ENCODE peak calls at places on chromosomes 6 and 20, in six cellular contexts. H, S, A, Z, P and Q are unnamed samples. For H3K27me3, the result is how much of the 10 kb centered on the place peaks cover.

GRCh38 chr6:134420638-134421181 is 102.8 kb upstream of the SGK1 start:
- DNase-seq in H (no peak), S (no peak), A (peak), Z (no peak), P (peak), Q (no peak)

GRCh38 chr6:69699655-69700054 is 97.2 kb downstream of the LMBRD1 start:
- DNase-seq in H (no peak), S (no peak), A (no peak), Z (no peak), P (no peak), Q (no peak)

GRCh38 chr20:19802492-19803158 is 44.6 kb downstream of the RIN2 start:
- DNase-seq in H (no peak), S (no peak), A (no peak), Z (no peak), P (peak), Q (no peak)

GRCh38 chr6:96016781-96017180 is 1.0 kb downstream of the FUT9 start:
- DNase-seq in H (no peak), S (no peak), A (no peak), Z (no peak), P (no peak), Q (no peak)

GRCh38 chr6:169536446-169537170 is 165.2 kb downstream of the WDR27 start:
- DNase-seq in H (no peak), S (no peak), A (peak), Z (no peak), P (peak), Q (no peak)

GRCh38 chr6:30556714-30556963 is 350 bp upstream of the GNL1 start:
- DNase-seq in H (peak), S (no peak), A (no peak), Z (peak), P (peak), Q (peak)

GRCh38 chr6:137744877-137745276 is 122.2 kb upstream of the TNFAIP3 start:
- DNase-seq in H (no peak), S (no peak), A (no peak), Z (no peak), P (no peak), Q (no peak)

GRCh38 chr6:149852881-149853280 is 11.3 kb downstream of the LRP11 start:
- DNase-seq in H (no peak), S (no peak), A (no peak), Z (no peak), P (no peak), Q (no peak)

GRCh38 chr6:12258591-12258990 is 31.6 kb upstream of the EDN1 start:
- DNase-seq in H (no peak), S (no peak), A (no peak), Z (no peak), P (no peak), Q (no peak)

GRCh38 chr6:149931501-149931900 is 8.6 kb upstream of the RAET1G start:
- DNase-seq in H (no peak), S (no peak), A (no peak), Z (no peak), P (no peak), Q (no peak)

GRCh38 chr6:134310206-134310605 is 7.7 kb downstream of the SGK1 start:
- DNase-seq in H (no peak), S (no peak), A (peak), Z (no peak), P (no peak), Q (no peak)

GRCh38 chr20:2585811-2586210 is 49.4 kb downstream of the TMC2 start:
- DNase-seq in H (no peak), S (peak), A (peak), Z (no peak), P (peak), Q (no peak)

DNA sequence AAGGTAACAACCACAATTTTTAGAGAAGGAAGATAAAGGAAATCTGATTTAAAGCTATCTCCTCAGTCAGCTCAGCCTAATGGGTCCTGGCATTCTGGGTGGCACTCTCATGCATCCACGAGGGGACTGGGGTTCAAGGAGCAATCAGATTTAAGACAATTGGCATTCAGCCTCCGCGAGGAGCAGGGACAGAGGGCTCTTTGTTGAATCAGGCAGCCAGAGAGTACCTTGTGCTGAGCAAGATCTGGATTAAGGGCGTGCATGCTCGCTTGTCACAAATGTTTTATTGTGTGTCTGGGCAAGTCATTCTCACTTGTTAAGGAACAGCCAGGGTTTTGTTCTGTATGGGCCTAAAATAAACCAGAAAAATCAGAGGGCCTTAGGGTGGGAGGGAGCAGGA is 475.3 kb upstream of the NRSN1 start:
- DNase-seq in H (no peak), S (no peak), A (no peak), Z (no peak), P (no peak), Q (no peak)
- H3K27ac ChIP-seq in H (no peak), S (no peak), A (no peak), Z (no peak), P (no peak), Q (no peak)

GRCh38 chr6:14283600-14284235 is 166.1 kb downstream of the CD83 start:
- DNase-seq in H (no peak), S (no peak), A (no peak), Z (peak), P (no peak), Q (no peak)
- TF ChIP-seq CTCF in H (no peak), S (no peak), A (peak), Z (peak), P (peak), Q (no peak)

GRCh38 chr20:63118303-63118670 is 97.6 kb downstream of the YTHDF1 start:
- DNase-seq in H (no peak), S (no peak), A (no peak), Z (no peak), P (no peak), Q (no peak)

GRCh38 chr20:63120286-63121090 is 95.4 kb downstream of the YTHDF1 start:
- DNase-seq in H (peak), S (no peak), A (no peak), Z (no peak), P (no peak), Q (no peak)

GRCh38 chr20:63118786-63119450 is 97.0 kb downstream of the YTHDF1 start:
- DNase-seq in H (no peak), S (no peak), A (no peak), Z (no peak), P (no peak), Q (no peak)

GRCh38 chr20:63121246-63121645 is 94.7 kb downstream of the YTHDF1 start:
- DNase-seq in H (no peak), S (no peak), A (no peak), Z (peak), P (no peak), Q (no peak)

GRCh38 chr20:63119451-63120285 is 96.3 kb downstream of the YTHDF1 start:
- DNase-seq in H (peak), S (no peak), A (no peak), Z (no peak), P (no peak), Q (no peak)
- H3K27me3 ChIP-seq in H (under half), S (under half), A (under half), Z (under half), P (under half), Q (under half)

GRCh38 chr6:22970004-22970403 is 400.6 kb downstream of the HDGFL1 start:
- DNase-seq in H (no peak), S (no peak), A (no peak), Z (no peak), P (no peak), Q (no peak)
- H3K27ac ChIP-seq in H (no peak), S (no peak), A (no peak), Z (no peak), P (no peak), Q (no peak)

DNA sequence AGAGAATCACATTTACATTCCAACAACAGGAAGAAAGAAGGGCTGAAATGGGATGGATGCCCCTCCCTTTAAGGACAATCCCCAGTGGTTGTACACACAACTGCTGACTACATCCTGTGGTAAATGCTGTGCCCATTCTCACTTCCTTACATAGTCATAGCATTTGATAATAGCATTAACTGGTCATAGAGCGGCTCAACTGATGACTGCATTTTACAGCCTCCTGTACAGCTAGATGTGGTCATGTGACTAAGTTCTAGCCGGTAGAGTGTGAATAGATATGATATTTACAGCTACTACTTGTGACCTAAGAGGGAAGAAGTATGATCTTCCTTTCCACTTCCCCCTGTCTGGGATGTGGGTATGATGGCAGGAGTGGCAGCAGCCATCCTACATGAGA is 24.7 kb downstream of the KCNK17 start:
- DNase-seq in H (no peak), S (no peak), A (no peak), Z (no peak), P (no peak), Q (no peak)
- TF ChIP-seq CTCF in H (no peak), S (no peak), A (no peak), Z (no peak), P (no peak), Q (no peak)

GRCh38 chr20:39070484-39071231 is 108.5 kb downstream of the DHX35 start:
- DNase-seq in H (no peak), S (peak), A (peak), Z (no peak), P (peak), Q (no peak)
- H3K27me3 ChIP-seq in H (under half), S (under half), A (under half), Z (under half), P (under half), Q (under half)

GRCh38 chr6:132011582-132011981 is 60.4 kb upstream of the CCN2 start:
- DNase-seq in H (no peak), S (no peak), A (no peak), Z (no peak), P (no peak), Q (no peak)
- H3K27ac ChIP-seq in H (no peak), S (no peak), A (no peak), Z (no peak), P (no peak), Q (no peak)

GRCh38 chr6:14709900-14710299 is 536.0 kb upstream of the JARID2 start:
- DNase-seq in H (no peak), S (no peak), A (no peak), Z (no peak), P (no peak), Q (no peak)

GRCh38 chr6:14713008-14713452 is 532.8 kb upstream of the JARID2 start:
- DNase-seq in H (no peak), S (peak), A (peak), Z (no peak), P (peak), Q (no peak)

GRCh38 chr6:14711704-14712397 is 534.0 kb upstream of the JARID2 start:
- DNase-seq in H (no peak), S (no peak), A (no peak), Z (no peak), P (no peak), Q (no peak)

GRCh38 chr6:14710421-14710820 is 535.4 kb upstream of the JARID2 start:
- DNase-seq in H (no peak), S (no peak), A (no peak), Z (no peak), P (no peak), Q (no peak)

GRCh38 chr6:14711056-14711703 is 534.7 kb upstream of the JARID2 start:
- DNase-seq in H (no peak), S (peak), A (peak), Z (no peak), P (peak), Q (no peak)
- TF ChIP-seq CTCF in H (peak), S (peak), A (peak), Z (peak), P (peak), Q (no peak)

GRCh38 chr20:8829232-8829631 is 239.7 kb upstream of the PLCB4 start:
- DNase-seq in H (no peak), S (no peak), A (no peak), Z (no peak), P (no peak), Q (no peak)
- H3K27me3 ChIP-seq in H (under half), S (under half), A (under half), Z (under half), P (under half), Q (under half)

GRCh38 chr6:5325173-5325572 is 63.9 kb downstream of the FARS2 start:
- DNase-seq in H (no peak), S (no peak), A (no peak), Z (no peak), P (no peak), Q (no peak)
- H3K27ac ChIP-seq in H (no peak), S (no peak), A (no peak), Z (no peak), P (no peak), Q (no peak)